ENCODE peak calls at places on chromosomes 12 and 14, in nine cellular contexts. Z, G, X, R, K, E, N, C and F are unnamed samples.

GRCh38 chr12:47721431-47721973 is 3.8 kb downstream of the ENDOU start:
- DNase-seq in N (no peak), G (no peak), E (no peak), K (no peak), R (no peak), C (no peak), X (no peak), Z (no peak), F (no peak)

GRCh38 chr12:120470150-120470817 is 736 bp upstream of the SRSF9 start:
- DNase-seq in C (peak), N (no peak), E (no peak), K (no peak), Z (peak), R (no peak), G (peak), X (no peak), F (no peak)

GRCh38 chr12:93153321-93153720 is 224.2 kb upstream of the EEA1 start:
- DNase-seq in G (peak), K (no peak), E (no peak), R (no peak), N (no peak), Z (no peak), X (peak), C (peak), F (no peak)

GRCh38 chr12:94134226-94134795 is 14.1 kb upstream of the PLXNC1 start:
- DNase-seq in C (peak), N (no peak), R (no peak), K (peak), E (no peak), X (no peak), Z (peak), G (peak), F (no peak)

GRCh38 chr12:76664731-76665130 is 99.2 kb upstream of the ZDHHC17 start:
- DNase-seq in X (no peak), N (no peak), G (no peak), R (no peak), E (no peak), Z (no peak), C (no peak), K (no peak), F (no peak)

GRCh38 chr12:16600525-16600924 is 5.4 kb downstream of the LMO3 start:
- DNase-seq in Z (no peak), G (no peak), C (no peak), R (no peak), E (no peak), X (no peak), N (no peak), K (no peak), F (no peak)

GRCh38 chr14:61565836-61566536 is 129.3 kb upstream of the HIF1A start:
- DNase-seq in K (no peak), R (no peak), X (no peak), G (peak), E (no peak), N (no peak), Z (no peak), C (peak), F (no peak)

GRCh38 chr12:25372002-25372401 is 121.3 kb upstream of the KRAS start:
- DNase-seq in G (no peak), N (no peak), Z (no peak), C (no peak), R (no peak), E (no peak), X (no peak), K (no peak), F (no peak)

GRCh38 chr14:100587248-100587762 is at the start of gene BEGAIN:
- DNase-seq in C (no peak), X (no peak), N (no peak), Z (no peak), R (no peak), E (peak), G (no peak), K (peak), F (no peak)

GRCh38 chr12:123889848-123890535 is 82.6 kb downstream of the CCDC92 start:
- DNase-seq in R (no peak), E (no peak), K (no peak), N (no peak), C (no peak), Z (no peak), G (no peak), X (no peak), F (no peak)

GRCh38 chr14:99513946-99514551 is 32.8 kb downstream of the CCNK start:
- DNase-seq in Z (no peak), R (no peak), X (no peak), G (peak), E (no peak), C (no peak), K (no peak), N (no peak), F (no peak)

GRCh38 chr12:3304436-3305135 is 186.4 kb upstream of the PRMT8 start:
- DNase-seq in R (no peak), K (no peak), Z (no peak), C (peak), E (peak), X (peak), G (peak), N (no peak), F (no peak)